ENCODE peak calls at places on chromosomes 12 and 14, in ten cellular contexts. D is fibroblast of the aortic adventitia, B is mesenchymal stem cell, S is adipocyte, W is tibial artery, T is MM.1S, R is endodermal cell, F is fibroblast of lung, U is cardiac muscle cell, N is astrocyte of the cerebellum. P is an unnamed sample.

GRCh38 chr12:54565658-54566552 is 16.5 kb downstream of the PDE1B start:
- DNase-seq in D (no peak), B (no peak), S (no peak), T (no peak), W (no peak), F (no peak), U (no peak), N (no peak), R (peak; percentile 91), P (no peak)

GRCh38 chr12:117582135-117582784 is 220.8 kb upstream of the NOS1 start:
- DNase-seq in W (no peak), T (no peak), D (no peak), U (no peak), F (no peak), N (no peak), R (peak; percentile 70), B (no peak), S (no peak), P (no peak)

GRCh38 chr12:130965668-130966067 is 12.0 kb downstream of the ADGRD1 start:
- DNase-seq in S (no peak), W (no peak), T (no peak), F (no peak), D (peak; percentile 30), R (no peak), N (no peak), B (peak; percentile 7), U (peak; percentile 52), P (no peak)

GRCh38 chr14:54481695-54482094 is 7.1 kb downstream of the GMFB start:
- DNase-seq in F (no peak), U (no peak), R (no peak), T (no peak), W (no peak), N (no peak), B (no peak), S (no peak), D (no peak), P (no peak)

GRCh38 chr12:114092981-114093380 is 126.9 kb upstream of the RBM19 start:
- DNase-seq in T (no peak), F (no peak), S (no peak), U (no peak), N (no peak), B (no peak), W (no peak), R (no peak), D (no peak), P (no peak)

GRCh38 chr14:63039800-63040380 is 5.4 kb downstream of the KCNH5 start:
- DNase-seq in S (peak; percentile 71), B (peak; percentile 39), R (peak; percentile 53), W (no peak), F (peak; percentile 78), T (peak; percentile 27), N (peak; percentile 29), U (peak; percentile 68), D (peak; percentile 73), P (peak; percentile 10)

GRCh38 chr12:76480800-76481199 is 78.8 kb downstream of the OSBPL8 start:
- DNase-seq in D (no peak), S (no peak), T (no peak), N (no peak), F (no peak), R (no peak), U (no peak), B (no peak), W (no peak), P (no peak)

GRCh38 chr14:73943083-73943482 is 6.8 kb downstream of the FAM161B start:
- DNase-seq in W (peak; percentile 71), T (no peak), R (no peak), B (peak; percentile 83), F (peak; percentile 11), S (peak; percentile 90), U (peak; percentile 81), N (no peak), D (peak; percentile 72), P (no peak)

GRCh38 chr14:22314183-22314820 is 274.7 kb downstream of the DAD1 start:
- DNase-seq in R (peak; percentile 62), W (no peak), U (peak; percentile 69), N (no peak), S (peak; percentile 76), B (peak; percentile 69), F (peak; percentile 46), T (peak; percentile 46), D (peak; percentile 62), P (peak; percentile 71)

GRCh38 chr14:82122678-82123077 is 589.0 kb upstream of the SEL1L start:
- DNase-seq in S (no peak), F (no peak), U (no peak), W (no peak), B (no peak), D (no peak), T (no peak), R (no peak), N (no peak), P (no peak)

GRCh38 chr14:95463173-95463901 is 53.1 kb downstream of the SYNE3 start:
- DNase-seq in B (no peak), R (no peak), T (peak; percentile 72), D (peak; percentile 54), F (no peak), W (no peak), U (no peak), S (no peak), N (no peak), P (no peak)

GRCh38 chr12:6899837-6900519 is 4.6 kb upstream of the LRRC23 start:
- DNase-seq in N (peak; percentile 62), W (no peak), F (peak; percentile 81), T (no peak), D (peak; percentile 35), B (peak; percentile 53), R (no peak), U (peak; percentile 80), S (no peak), P (no peak)

GRCh38 chr12:49294086-49294803 is 702 bp upstream of the PRPH start:
- DNase-seq in F (no peak), U (no peak), S (no peak), T (no peak), W (peak; percentile 51), N (no peak), B (no peak), R (peak; percentile 69), D (no peak), P (no peak)

GRCh38 chr12:49296034-49296835 is 1.3 kb downstream of the PRPH start:
- DNase-seq in U (no peak), F (no peak), T (peak; percentile 42), N (no peak), R (peak; percentile 94), S (peak; percentile 48), D (peak; percentile 28), B (no peak), W (peak; percentile 55), P (peak; percentile 61)

GRCh38 chr12:49293056-49293956 is 1.6 kb upstream of the PRPH start:
- DNase-seq in T (no peak), W (peak; percentile 70), S (no peak), D (peak; percentile 68), F (no peak), R (peak; percentile 81), B (no peak), U (peak; percentile 53), N (no peak), P (no peak)

GRCh38 chr12:49295087-49296001 is at the start of gene PRPH:
- DNase-seq in W (peak; percentile 59), T (no peak), B (no peak), D (no peak), U (no peak), F (no peak), R (peak; percentile 86), N (no peak), S (no peak), P (no peak)

GRCh38 chr12:49294804-49295086 is 202 bp upstream of the PRPH start:
- DNase-seq in D (no peak), R (no peak), W (no peak), T (no peak), N (no peak), F (no peak), S (no peak), B (no peak), U (no peak), P (no peak)
- H3K4me3 ChIP-seq in D (no peak overlapping the region), R (no peak overlapping the region), W (no peak overlapping the region), T (no peak overlapping the region), N (no peak overlapping the region), F (no peak overlapping the region), S (no peak overlapping the region), B (no peak overlapping the region), U (no peak overlapping the region), P (no peak overlapping the region)

DNA sequence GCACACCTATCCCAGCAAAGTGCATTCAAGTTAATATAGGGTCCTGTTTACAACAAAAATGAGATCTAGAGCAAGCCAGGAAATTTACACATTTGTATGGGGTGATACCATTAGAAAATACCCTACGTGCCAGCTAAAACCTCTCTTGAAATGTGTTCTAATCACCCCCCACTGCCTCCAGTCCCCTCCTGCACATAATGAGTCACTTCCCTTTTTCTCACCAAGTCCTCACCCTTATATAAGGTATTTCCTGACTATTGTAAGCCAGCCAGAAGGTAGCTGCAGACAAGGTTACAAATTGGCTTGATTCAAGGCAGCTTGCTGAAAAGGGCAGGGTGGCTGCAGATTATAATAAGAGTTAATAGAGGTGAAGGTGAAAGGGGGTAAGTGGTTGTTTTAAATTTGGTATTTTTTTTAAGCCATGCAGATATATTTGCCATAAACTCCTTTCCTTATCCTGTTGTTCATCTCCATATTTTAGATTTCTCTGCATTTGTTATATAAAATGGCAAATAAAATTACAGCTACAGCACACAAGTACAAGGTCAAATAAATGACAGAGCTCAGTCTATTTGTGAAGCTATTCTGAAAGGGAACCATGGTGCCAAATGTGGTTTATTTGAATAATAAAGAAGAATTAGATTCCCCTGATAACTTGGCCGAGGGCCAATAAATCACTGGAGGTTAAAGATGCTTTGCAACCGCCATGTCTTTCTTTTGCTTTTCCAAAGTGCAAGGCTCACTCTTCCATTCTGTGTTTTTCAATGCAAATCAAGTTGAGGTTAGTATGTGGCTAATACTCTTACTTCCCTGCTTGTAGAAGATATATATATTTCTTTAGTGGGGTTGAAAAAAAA is 385.9 kb downstream of the EGLN3 start:
- DNase-seq in F (peak; percentile 94), B (peak; percentile 75), U (peak; percentile 75), T (no peak), N (peak; percentile 49), D (peak; percentile 61), R (peak; percentile 69), S (no peak), W (no peak), P (peak; percentile 21)
- H3K4me3 ChIP-seq in F (no peak overlapping the region), B (no peak overlapping the region), U (no peak overlapping the region), T (no peak overlapping the region), N (no peak overlapping the region), D (no peak overlapping the region), R (no peak overlapping the region), S (no peak overlapping the region), W (no peak overlapping the region), P (no peak overlapping the region)

GRCh38 chr12:104263580-104264358 is 39.8 kb upstream of the EID3 start:
- DNase-seq in U (peak; percentile 51), F (peak; percentile 36), N (no peak), S (peak; percentile 55), R (no peak), D (peak; percentile 49), B (no peak), T (no peak), W (no peak), P (no peak)
- H3K4me3 ChIP-seq in U (no peak overlapping the region), F (no peak overlapping the region), N (no peak overlapping the region), S (no peak overlapping the region), R (no peak overlapping the region), D (no peak overlapping the region), B (no peak overlapping the region), T (no peak overlapping the region), W (no peak overlapping the region), P (no peak overlapping the region)

DNA sequence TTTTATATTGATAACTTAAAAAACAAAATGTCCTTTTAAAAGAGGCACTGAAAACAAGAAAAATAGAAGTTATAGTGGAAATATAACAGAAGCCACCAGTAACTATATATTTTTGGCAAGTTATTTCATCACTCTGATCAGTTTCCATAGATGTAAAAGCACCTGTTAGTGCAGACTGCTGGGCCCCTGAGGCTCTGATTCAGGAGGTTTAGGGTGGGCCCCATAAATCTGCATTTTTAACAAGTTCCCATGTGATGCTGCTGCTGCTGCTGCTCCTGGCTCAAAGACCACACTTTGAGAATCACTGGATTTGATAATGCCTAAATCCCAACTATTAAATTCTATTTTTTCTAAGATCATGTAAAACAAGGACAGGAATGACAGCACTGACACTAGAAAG is 251.1 kb downstream of the MED13L start:
- DNase-seq in F (no peak), S (no peak), R (no peak), D (no peak), T (no peak), U (no peak), B (no peak), W (no peak), N (no peak), P (no peak)
- H3K4me3 ChIP-seq in F (no peak overlapping the region), S (no peak overlapping the region), R (no peak overlapping the region), D (no peak overlapping the region), T (no peak overlapping the region), U (no peak overlapping the region), B (no peak overlapping the region), W (no peak overlapping the region), N (no peak overlapping the region), P (no peak overlapping the region)